ENCODE peak calls at places on chromosomes 11 and 22, in seven cellular contexts. X is mesendoderm, D is trophoblast cell, G is neuronal stem cell, F is H1, S is H9, R is mesenchymal stem cell. K is an unnamed sample.

GRCh38 chr11:5737672-5738071 is 1.4 kb downstream of the OR56B1 start:
- DNase-seq in X (no peak), D (peak), G (no peak), F (no peak), S (no peak), R (no peak), K (no peak)

GRCh38 chr11:88535266-88535665 is 197.7 kb upstream of the CTSC start:
- DNase-seq in X (no peak), D (no peak), G (no peak), F (no peak), S (no peak), R (peak), K (peak)

GRCh38 chr22:21455334-21456089 is 11.7 kb upstream of the TMEM191C start:
- DNase-seq in X (no peak), D (no peak), G (no peak), F (peak), S (peak), R (no peak), K (no peak)

GRCh38 chr11:70048279-70049024 is 29.7 kb upstream of the ANO1 start:
- DNase-seq in X (peak), D (peak), G (peak), F (peak), S (peak), R (peak), K (no peak)

GRCh38 chr11:66637557-66638176 is 836 bp upstream of the RBM4 start:
- DNase-seq in X (no peak), D (no peak), G (peak), F (no peak), S (no peak), R (peak), K (peak)

GRCh38 chr11:11993814-11994213 is 14.6 kb downstream of the DKK3 start:
- DNase-seq in X (peak), D (peak), G (no peak), F (no peak), S (peak), R (peak), K (peak)

GRCh38 chr11:12278766-12279671 is 98.4 kb upstream of the PARVA start:
- DNase-seq in X (no peak), D (no peak), G (no peak), F (no peak), S (peak), R (no peak), K (no peak)

GRCh38 chr11:64836448-64837072 is 7.9 kb downstream of the CDC42BPG start:
- DNase-seq in X (no peak), D (no peak), G (no peak), F (no peak), S (no peak), R (no peak), K (no peak)

GRCh38 chr11:2931416-2931746 is 2.2 kb upstream of the PHLDA2 start:
- DNase-seq in X (no peak), D (no peak), G (no peak), F (no peak), S (no peak), R (no peak), K (no peak)

GRCh38 chr11:74306440-74307175 is 4.8 kb downstream of the P4HA3 start:
- DNase-seq in X (no peak), D (no peak), G (no peak), F (no peak), S (no peak), R (no peak), K (no peak)

GRCh38 chr11:78807351-78807750 is 232.7 kb upstream of the NARS2 start:
- DNase-seq in X (no peak), D (no peak), G (no peak), F (no peak), S (no peak), R (no peak), K (no peak)

GRCh38 chr11:85718991-85719807 is 33.2 kb upstream of the CCDC89 start:
- DNase-seq in X (peak), D (peak), G (peak), F (peak), S (peak), R (peak), K (peak)

GRCh38 chr11:11458523-11458922 is 105.5 kb upstream of the CSNK2A3 start:
- DNase-seq in X (no peak), D (no peak), G (no peak), F (no peak), S (no peak), R (no peak), K (no peak)

GRCh38 chr11:34425863-34426262 is 12.9 kb upstream of the CAT start:
- DNase-seq in X (no peak), D (no peak), G (no peak), F (no peak), S (no peak), R (no peak), K (no peak)

GRCh38 chr22:31083923-31084810 is 3.0 kb downstream of the SMTN start:
- DNase-seq in X (no peak), D (peak), G (no peak), F (no peak), S (no peak), R (no peak), K (no peak)
- H2BK120ac ChIP-seq in X (no peak), D (peak), G (no peak), F (no peak), S (peak), R (no peak), K (peak)

GRCh38 chr11:121292503-121293275 is at the start of gene SC5D:
- DNase-seq in X (peak), D (peak), G (peak), F (peak), S (peak), R (peak), K (peak)

GRCh38 chr11:121293276-121293569 is 652 bp downstream of the SC5D start:
- DNase-seq in X (no peak), D (no peak), G (no peak), F (no peak), S (no peak), R (peak), K (peak)

GRCh38 chr11:121291896-121292502 is 572 bp upstream of the SC5D start:
- DNase-seq in X (peak), D (peak), G (no peak), F (no peak), S (peak), R (no peak), K (peak)

GRCh38 chr11:121295246-121296007 is 2.9 kb downstream of the SC5D start:
- DNase-seq in X (peak), D (no peak), G (peak), F (no peak), S (no peak), R (peak), K (no peak)

GRCh38 chr11:121291319-121291718 is 1.3 kb upstream of the SC5D start:
- DNase-seq in X (no peak), D (no peak), G (no peak), F (no peak), S (no peak), R (no peak), K (no peak)
- H2BK5ac ChIP-seq in X (no peak), D (no peak), G (no peak), F (no peak), S (no peak), R (no peak), K (no peak)

GRCh38 chr11:105915036-105915435 is 107.0 kb downstream of the MSANTD4 start:
- DNase-seq in X (peak), D (no peak), G (peak), F (no peak), S (no peak), R (no peak), K (no peak)

GRCh38 chr11:105906517-105906916 is 115.5 kb downstream of the MSANTD4 start:
- DNase-seq in X (no peak), D (no peak), G (no peak), F (no peak), S (no peak), R (no peak), K (no peak)

GRCh38 chr11:105912666-105913065 is 109.4 kb downstream of the MSANTD4 start:
- DNase-seq in X (no peak), D (no peak), G (no peak), F (no peak), S (no peak), R (no peak), K (no peak)

GRCh38 chr11:105910095-105910715 is 111.8 kb downstream of the MSANTD4 start:
- DNase-seq in X (no peak), D (peak), G (no peak), F (no peak), S (no peak), R (peak), K (peak)

GRCh38 chr11:105911454-105911853 is 110.6 kb downstream of the MSANTD4 start:
- DNase-seq in X (no peak), D (no peak), G (no peak), F (no peak), S (no peak), R (no peak), K (peak)
- H2BK120ac ChIP-seq in X (no peak), D (no peak), G (no peak), F (no peak), S (no peak), R (no peak), K (no peak)

DNA sequence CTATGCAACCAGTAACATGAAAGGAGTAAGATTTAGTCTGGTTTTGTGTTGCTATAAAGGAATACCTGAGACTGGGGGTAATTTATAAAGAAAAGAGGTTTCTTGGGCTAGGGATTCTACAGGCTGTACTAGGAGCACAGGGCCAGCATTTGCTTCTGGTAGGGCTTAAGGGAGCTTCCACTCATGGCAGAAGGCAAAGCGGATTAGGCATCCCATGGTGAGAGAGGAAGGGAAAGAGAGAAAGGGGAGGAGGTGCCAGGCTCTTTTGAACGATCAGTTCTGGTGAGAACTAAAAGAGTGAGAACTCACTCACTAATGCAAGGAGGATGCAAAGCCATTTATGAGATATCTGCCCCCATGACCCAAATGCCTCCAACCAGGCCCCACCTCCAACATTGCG is 283.2 kb downstream of the OPCML start:
- DNase-seq in X (peak), D (no peak), G (no peak), F (no peak), S (no peak), R (no peak), K (no peak)
- H2BK5ac ChIP-seq in X (no peak), D (no peak), G (no peak), F (no peak), S (no peak), R (no peak), K (no peak)

DNA sequence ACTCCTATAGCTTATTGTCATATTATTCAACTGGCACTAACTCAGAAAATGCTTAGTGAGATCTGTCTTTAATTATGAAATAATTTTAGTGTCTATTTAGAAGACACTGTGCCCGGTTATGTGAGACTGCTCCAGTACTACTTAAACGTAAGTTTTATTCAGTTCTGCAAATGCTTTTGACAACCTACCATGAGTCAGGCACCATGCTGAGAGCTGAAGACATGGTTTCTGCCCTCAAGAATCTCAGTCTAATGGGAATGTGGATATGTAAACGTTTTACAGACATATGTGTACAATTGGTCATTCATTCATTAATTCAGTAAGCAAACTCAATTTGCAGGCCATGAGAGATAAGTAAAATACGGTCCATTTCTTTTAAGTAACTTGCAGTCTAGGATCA is 40.0 kb downstream of the DCUN1D5 start:
- DNase-seq in X (no peak), D (no peak), G (no peak), F (no peak), S (no peak), R (no peak), K (peak)
- H2BK120ac ChIP-seq in X (no peak), D (no peak), G (no peak), F (no peak), S (no peak), R (no peak), K (no peak)

GRCh38 chr11:132883241-132883640 is 649.1 kb downstream of the OPCML start:
- DNase-seq in X (no peak), D (no peak), G (no peak), F (no peak), S (no peak), R (no peak), K (no peak)
- H2BK5ac ChIP-seq in X (no peak), D (no peak), G (no peak), F (no peak), S (no peak), R (no peak), K (no peak)

GRCh38 chr11:72735495-72736027 is 16.6 kb downstream of the ARAP1 start:
- DNase-seq in X (peak), D (peak), G (no peak), F (no peak), S (peak), R (peak), K (peak)
- H2BK120ac ChIP-seq in X (no peak), D (no peak), G (no peak), F (no peak), S (no peak), R (no peak), K (peak)

DNA sequence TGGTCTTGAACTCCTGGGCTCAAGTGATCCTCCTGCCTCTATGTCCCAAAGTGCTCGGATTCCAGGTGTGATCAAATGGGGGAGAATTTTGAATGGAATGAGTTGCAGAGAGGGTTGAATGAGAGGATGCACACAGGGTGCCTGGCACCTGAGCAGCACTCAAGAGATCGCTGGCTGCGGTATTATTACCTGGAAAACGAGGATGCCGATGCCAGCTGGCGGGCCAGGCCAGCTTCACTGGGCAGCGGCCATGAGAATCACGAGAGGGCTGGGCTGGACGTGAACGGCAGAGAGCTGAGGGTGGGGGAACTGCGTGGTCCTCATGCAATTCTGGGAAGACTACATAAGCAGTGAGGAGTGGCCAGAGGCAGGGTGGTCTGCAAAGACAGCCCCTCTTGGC is 2.9 kb downstream of the MGAT3 start:
- DNase-seq in X (no peak), D (no peak), G (no peak), F (no peak), S (no peak), R (no peak), K (no peak)
- H2BK5ac ChIP-seq in X (no peak), D (no peak), G (no peak), F (no peak), S (no peak), R (no peak), K (no peak)

GRCh38 chr11:93603225-93603624 is 58.3 kb upstream of the CEP295 start:
- DNase-seq in X (no peak), D (no peak), G (no peak), F (no peak), S (no peak), R (no peak), K (no peak)
- H2BK120ac ChIP-seq in X (no peak), D (no peak), G (no peak), F (no peak), S (no peak), R (no peak), K (no peak)

K was measured in IMR-90.